ENCODE peak calls at places on chromosome 7, in six cellular contexts. L, P, K, N, R and C are unnamed samples.

GRCh38 chr7:72925546-72926120 is 738 bp downstream of the POM121 start:
- DNase-seq in R (no peak), K (no peak), P (no peak), L (no peak), N (no peak), C (no peak)

GRCh38 chr7:141619745-141620144 is 68.5 kb downstream of the AGK start:
- DNase-seq in L (no peak), N (no peak), R (no peak), P (no peak), K (no peak), C (no peak)

GRCh38 chr7:47611045-47611511 is 29.2 kb upstream of the TNS3 start:
- DNase-seq in P (no peak), L (no peak), N (no peak), R (no peak), K (no peak), C (no peak)

GRCh38 chr7:116417593-116418345 is 81.8 kb upstream of the CAV2 start:
- DNase-seq in K (no peak), R (no peak), L (no peak), P (peak; percentile 4), N (no peak), C (no peak)

GRCh38 chr7:130695840-130696239 is 9.5 kb upstream of the TSGA13 start:
- DNase-seq in L (no peak), P (no peak), N (no peak), K (no peak), R (no peak), C (no peak)

GRCh38 chr7:131381069-131381838 is 53.6 kb downstream of the MKLN1 start:
- DNase-seq in K (no peak), P (no peak), L (no peak), R (no peak), N (no peak), C (no peak)

GRCh38 chr7:125651823-125652528 is 722.4 kb upstream of the POT1 start:
- DNase-seq in R (no peak), L (no peak), N (no peak), P (no peak), K (no peak), C (no peak)

GRCh38 chr7:25512051-25512450 is 283.8 kb upstream of the NPVF start:
- DNase-seq in P (no peak), N (no peak), L (no peak), K (no peak), R (no peak), C (no peak)

GRCh38 chr7:7452652-7453051 is 83.0 kb downstream of the COL28A1 start:
- DNase-seq in N (no peak), P (no peak), L (no peak), R (no peak), K (no peak), C (no peak)

GRCh38 chr7:120662291-120662690 is 195.7 kb downstream of the TSPAN12 start:
- DNase-seq in K (no peak), N (no peak), L (no peak), R (no peak), P (no peak), C (no peak)

GRCh38 chr7:100879685-100880261 is 4.9 kb downstream of the SRRT start:
- DNase-seq in L (no peak), P (no peak), R (no peak), N (no peak), K (no peak), C (peak; percentile 3)